ENCODE peak calls at places on chromosomes 13 and 19, in seven cellular contexts. J is dorsolateral prefrontal cortex, A is heart left ventricle, N is WTC11, F is fibroblast of the aortic adventitia, H is brain microvascular endothelial cell, I is hepatocyte. T is an unnamed sample.
A peak's percentile ranks its signal among the peaks of the same experiment; 100 is the strongest.

GRCh38 chr19:7857727-7858701 is 16.2 kb downstream of the PRR36 start:
- DNase-seq in F (no peak), H (no peak), N (peak; percentile 85), J (no peak), I (peak; percentile 72), A (no peak), T (no peak)

GRCh38 chr19:49798574-49798973 is 14.5 kb downstream of the FUZ start:
- DNase-seq in H (no peak), I (no peak), F (no peak), A (no peak), N (no peak), J (no peak), T (no peak)

GRCh38 chr19:50331187-50332013 is 2.2 kb upstream of the KCNC3 start:
- DNase-seq in I (no peak), F (no peak), H (no peak), A (no peak), J (no peak), N (peak; percentile 64), T (no peak)

GRCh38 chr19:1376415-1376805 is 7.3 kb upstream of the NDUFS7 start:
- DNase-seq in F (no peak), H (no peak), N (no peak), I (no peak), J (no peak), A (no peak), T (no peak)

GRCh38 chr19:5676711-5677110 is 3.6 kb downstream of the MICOS13 start:
- DNase-seq in H (no peak), A (no peak), F (no peak), I (no peak), N (no peak), J (no peak), T (no peak)

GRCh38 chr13:23722726-23723453 is 152.7 kb downstream of the TNFRSF19 start:
- DNase-seq in N (no peak), J (no peak), I (no peak), F (no peak), A (no peak), H (no peak), T (no peak)

GRCh38 chr19:8180018-8180417 is 29.2 kb upstream of the CERS4 start:
- DNase-seq in H (no peak), J (no peak), A (no peak), F (no peak), I (no peak), N (no peak), T (no peak)

GRCh38 chr13:77265336-77265735 is 61.6 kb downstream of the MYCBP2 start:
- DNase-seq in J (no peak), A (no peak), I (no peak), N (no peak), F (no peak), H (no peak), T (no peak)

GRCh38 chr13:67283602-67284001 is 53.5 kb upstream of the PCDH9 start:
- DNase-seq in F (no peak), A (no peak), I (peak; percentile 49), J (no peak), H (no peak), N (no peak), T (no peak)

GRCh38 chr19:3760871-3761361 is 576 bp downstream of the APBA3 start:
- DNase-seq in A (no peak), H (peak; percentile 2), J (no peak), I (no peak), N (no peak), F (peak; percentile 19), T (no peak)

GRCh38 chr13:36710396-36710795 is 36.6 kb downstream of the SERTM1 start:
- DNase-seq in J (no peak), F (no peak), I (no peak), H (no peak), A (no peak), N (no peak), T (no peak)

GRCh38 chr13:24625324-24625723 is 54.9 kb upstream of the ATP12A start:
- DNase-seq in H (no peak), F (no peak), N (no peak), I (no peak), J (no peak), A (no peak), T (no peak)

GRCh38 chr19:10752237-10752912 is 34.5 kb downstream of the DNM2 start:
- DNase-seq in A (peak; percentile 49), I (no peak), H (no peak), N (no peak), F (no peak), J (peak; percentile 89), T (no peak)

GRCh38 chr19:40335855-40336700 is 12.1 kb downstream of the C19orf47 start:
- DNase-seq in J (no peak), I (no peak), A (no peak), N (no peak), F (no peak), H (no peak), T (no peak)

GRCh38 chr19:15438577-15438976 is 11.2 kb downstream of the WIZ start:
- DNase-seq in J (no peak), I (no peak), A (no peak), F (no peak), H (no peak), N (no peak), T (no peak)

GRCh38 chr13:75760182-75760981 is 124.3 kb downstream of the LMO7 start:
- DNase-seq in A (peak; percentile 37), H (no peak), F (no peak), J (no peak), N (no peak), I (peak; percentile 83), T (no peak)
- TF ChIP-seq CTCF in A (peak; percentile 31), H (peak; percentile 12), F (peak; percentile 25), J (no peak), N (no peak), I (peak; percentile 5), T (no peak)

DNA sequence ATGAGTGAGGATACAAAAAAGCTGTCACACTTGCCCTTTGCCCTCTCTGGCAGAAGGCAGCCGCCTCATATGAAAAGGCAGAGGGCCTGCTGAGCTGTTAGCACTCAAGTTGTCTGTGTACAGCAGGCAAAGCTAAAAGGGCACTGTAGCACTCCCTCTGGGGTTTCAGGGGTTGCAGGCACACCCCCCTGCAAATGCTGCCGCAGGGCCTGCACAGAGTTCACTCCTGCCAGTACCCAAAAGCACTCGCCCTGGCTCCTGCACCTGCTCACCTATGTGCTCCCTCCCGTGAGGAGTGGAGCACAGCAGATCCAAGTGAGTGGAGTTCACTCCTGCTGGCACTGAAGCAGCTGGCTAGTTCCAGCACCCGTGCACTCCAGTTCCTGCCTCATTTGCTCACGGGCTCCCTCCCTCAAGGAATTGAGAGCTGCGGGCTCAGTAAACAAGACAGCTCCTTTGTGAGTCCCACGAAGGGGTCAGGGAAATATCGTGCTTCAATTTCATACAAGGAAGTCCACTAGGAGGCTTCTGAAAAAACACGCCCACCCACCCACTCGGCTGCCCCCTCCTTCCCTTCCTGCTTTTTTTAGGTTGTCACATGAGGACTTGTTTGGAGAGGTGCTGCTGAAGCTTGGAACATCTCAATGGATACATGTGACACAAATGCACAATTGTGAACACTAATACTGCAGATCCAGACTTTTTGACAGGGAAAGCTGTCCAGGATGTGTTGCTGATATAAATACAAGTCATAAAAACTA is 9.9 kb upstream of the RCBTB2 start:
- DNase-seq in H (peak; percentile 9), N (peak; percentile 41), A (peak; percentile 81), I (peak; percentile 46), F (no peak), J (peak; percentile 35), T (no peak)
- TF ChIP-seq CTCF in H (peak; percentile 39), N (no peak), A (peak; percentile 38), I (peak; percentile 14), F (no peak), J (no peak), T (no peak)

GRCh38 chr13:107392205-107392604 is 823.1 kb downstream of the LIG4 start:
- DNase-seq in N (no peak), F (no peak), J (no peak), H (no peak), A (no peak), I (no peak), T (no peak)
- TF ChIP-seq CTCF in N (no peak), F (no peak), J (no peak), H (no peak), A (no peak), I (no peak), T (no peak)

DNA sequence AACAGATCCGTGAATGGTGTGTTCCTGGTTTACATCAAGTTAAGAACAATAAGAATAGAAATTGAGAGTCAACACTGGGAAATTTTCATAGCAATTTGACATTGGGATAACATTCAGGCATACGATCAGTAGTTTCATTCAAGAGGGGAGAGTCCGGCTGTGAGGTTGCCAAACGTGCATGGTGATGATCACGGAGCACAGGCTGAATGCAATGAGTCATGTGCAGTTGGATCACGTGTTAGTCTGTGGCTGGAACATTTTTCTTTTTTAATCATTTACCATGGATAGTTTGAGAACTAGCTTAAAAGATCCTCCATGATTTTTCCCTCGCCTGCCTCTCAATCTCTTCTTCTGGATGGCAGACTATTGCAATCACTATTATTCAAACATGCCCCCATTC is 2.5 kb upstream of the DCT start:
- DNase-seq in J (no peak), A (no peak), F (peak; percentile 73), N (no peak), H (peak; percentile 57), I (peak; percentile 66), T (peak; percentile 31)
- TF ChIP-seq CTCF in J (no peak), A (no peak), F (no peak), N (no peak), H (no peak), I (no peak), T (no peak)

DNA sequence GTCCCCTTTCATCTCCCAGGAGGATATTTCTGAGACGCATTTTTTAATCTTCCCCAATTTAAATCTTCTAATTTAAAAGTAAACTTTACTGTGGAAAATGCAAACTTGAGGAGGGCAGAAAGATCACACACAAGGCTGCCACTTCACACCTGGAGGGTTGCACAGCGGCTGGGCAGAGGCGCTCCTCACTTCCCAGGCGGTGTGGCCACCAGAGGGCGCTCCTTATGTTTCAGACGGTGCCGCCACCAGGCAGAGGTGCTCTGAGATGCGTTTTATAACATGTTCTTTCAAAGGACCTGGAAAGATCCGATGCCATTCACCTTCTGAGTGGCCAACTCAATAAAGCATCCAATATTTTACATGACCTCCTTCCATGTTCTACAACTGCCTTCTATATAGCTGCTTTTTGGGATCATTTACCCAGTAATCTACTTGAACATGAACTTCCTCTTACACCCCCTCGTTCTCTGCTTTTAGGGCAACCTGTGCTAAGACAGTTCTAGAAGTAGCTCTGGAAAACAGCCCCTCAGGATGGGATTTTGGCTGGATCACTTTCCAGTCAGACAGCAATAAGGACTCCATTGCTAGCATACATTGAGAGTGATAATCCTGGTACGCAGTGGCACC is 14.8 kb upstream of the MTUS2 start:
- DNase-seq in F (peak; percentile 4), N (peak; percentile 83), I (peak; percentile 26), H (no peak), A (no peak), J (no peak), T (no peak)
- TF ChIP-seq CTCF in F (peak; percentile 27), N (peak; percentile 81), I (peak; percentile 46), H (peak; percentile 71), A (peak; percentile 24), J (no peak), T (peak; percentile 49)

T was measured in AG09309.